ENCODE peak calls at places on chromosomes 6 and 20, in eight cellular contexts. W is left ventricle myocardium inferior, H is lower lobe of right lung, J is spleen, T is pancreas, M is vagina, Q is heart right ventricle, L is PC-9. X is an unnamed sample.

GRCh38 chr6:139030539-139030938 is 2.0 kb downstream of the ABRACL start:
- DNase-seq in T (no peak), W (no peak), H (no peak), Q (no peak), M (no peak), J (no peak), L (no peak), X (no peak)

GRCh38 chr6:75800133-75800532 is 51.1 kb downstream of the MYO6 start:
- DNase-seq in H (no peak), M (no peak), Q (no peak), W (no peak), L (no peak), T (no peak), J (no peak), X (no peak)

GRCh38 chr20:63005862-63006564 is 751 bp downstream of the BHLHE23 start:
- DNase-seq in H (no peak), L (no peak), J (no peak), T (no peak), Q (peak), M (no peak), W (no peak), X (no peak)

GRCh38 chr6:129614464-129614863 is 95.5 kb downstream of the ARHGAP18 start:
- DNase-seq in Q (no peak), T (no peak), L (no peak), H (no peak), M (no peak), J (no peak), W (no peak), X (no peak)

GRCh38 chr6:119209452-119210205 is 131.2 kb upstream of the FAM184A start:
- DNase-seq in T (no peak), J (no peak), L (no peak), W (no peak), H (no peak), M (no peak), Q (no peak), X (no peak)

GRCh38 chr20:11302436-11302835 is 615.3 kb upstream of the BTBD3 start:
- DNase-seq in Q (no peak), L (no peak), H (no peak), M (no peak), W (no peak), T (no peak), J (no peak), X (no peak)

GRCh38 chr20:31706607-31707257 is 15.9 kb downstream of the BCL2L1 start:
- DNase-seq in H (peak), T (no peak), J (no peak), Q (no peak), M (no peak), W (no peak), L (no peak), X (no peak)

GRCh38 chr6:27146706-27147507 is 100.6 kb upstream of the PRSS16 start:
- DNase-seq in T (peak), L (peak), W (peak), Q (peak), H (peak), M (no peak), J (peak), X (peak)

GRCh38 chr6:110874880-110875547 is 429 bp downstream of the AMD1 start:
- DNase-seq in T (no peak), L (no peak), Q (peak), M (no peak), J (peak), W (peak), H (peak), X (peak)

GRCh38 chr20:16314320-16314719 is 258.9 kb downstream of the KIF16B start:
- DNase-seq in H (no peak), J (no peak), L (no peak), M (no peak), W (no peak), T (no peak), Q (no peak), X (no peak)

GRCh38 chr20:53895385-53895755 is 175.0 kb downstream of the BCAS1 start:
- DNase-seq in T (no peak), J (no peak), H (no peak), Q (no peak), W (no peak), L (no peak), M (no peak), X (no peak)

GRCh38 chr20:17594443-17594842 is 24.6 kb downstream of the DSTN start:
- DNase-seq in J (no peak), H (peak), M (no peak), L (peak), Q (no peak), T (peak), W (no peak), X (peak)

GRCh38 chr6:73713426-73714147 is 17.6 kb downstream of the CD109 start:
- DNase-seq in Q (no peak), M (no peak), T (no peak), L (peak), W (no peak), H (no peak), J (no peak), X (no peak)

DNA sequence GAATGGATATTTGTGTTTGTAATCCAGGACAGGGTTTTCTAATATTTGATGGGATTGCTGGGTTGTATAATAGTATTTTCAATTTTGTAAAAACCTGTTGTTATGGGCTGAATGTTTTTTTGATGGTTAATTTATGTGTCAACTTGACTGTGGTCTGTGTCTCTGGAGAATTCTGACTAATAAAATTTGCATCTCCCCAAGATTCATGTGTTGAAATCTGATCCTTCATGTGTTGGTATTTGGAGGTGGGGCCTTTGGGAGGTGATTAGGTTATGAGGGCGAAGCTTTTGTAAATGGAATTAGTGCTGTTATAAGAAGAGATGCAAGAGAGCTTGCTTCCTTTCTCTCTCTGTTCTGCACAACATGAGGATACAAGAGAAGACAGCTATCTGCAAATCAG is 48.7 kb upstream of the SAMD5 start:
- DNase-seq in W (no peak), H (no peak), L (no peak), T (no peak), Q (no peak), J (no peak), M (no peak), X (no peak)
- H3K27ac ChIP-seq in W (no peak), H (no peak), L (no peak), T (no peak), Q (no peak), J (no peak), M (no peak), X (no peak)

GRCh38 chr6:97702226-97702625 is 419.2 kb upstream of the MMS22L start:
- DNase-seq in T (no peak), W (no peak), Q (no peak), J (no peak), H (no peak), L (no peak), M (no peak), X (no peak)

GRCh38 chr6:97705568-97705967 is 422.6 kb upstream of the MMS22L start:
- DNase-seq in J (no peak), M (no peak), Q (no peak), W (no peak), T (no peak), L (no peak), H (no peak), X (no peak)

GRCh38 chr6:97703661-97704060 is 420.6 kb upstream of the MMS22L start:
- DNase-seq in H (no peak), L (no peak), T (no peak), W (no peak), Q (no peak), J (no peak), M (no peak), X (no peak)
- H3K27ac ChIP-seq in H (no peak), L (no peak), T (no peak), W (no peak), Q (no peak), J (no peak), M (no peak), X (no peak)

GRCh38 chr6:42618686-42619085 is 54.9 kb downstream of the UBR2 start:
- DNase-seq in M (no peak), Q (no peak), J (no peak), L (no peak), T (no peak), W (no peak), H (no peak), X (no peak)
- H3K27ac ChIP-seq in M (no peak), Q (no peak), J (no peak), L (no peak), T (no peak), W (no peak), H (no peak), X (no peak)

DNA sequence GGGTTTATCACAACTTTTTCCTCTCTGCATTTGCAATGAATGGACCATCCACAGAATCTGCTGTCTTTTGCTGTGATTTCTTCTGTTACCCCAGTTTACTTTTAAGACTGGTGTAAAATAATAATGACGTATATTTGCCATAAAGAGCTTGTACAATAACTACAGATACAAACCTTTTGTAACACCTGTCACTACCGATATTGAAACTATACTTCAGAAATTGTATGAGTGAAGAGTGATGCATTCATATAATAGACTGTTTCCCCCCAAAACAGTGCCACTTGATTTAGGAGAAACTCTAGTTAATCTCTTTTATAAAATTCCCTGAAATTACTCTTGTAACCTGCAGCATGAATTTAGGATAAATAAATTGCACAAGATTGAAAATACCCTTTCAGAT is 26.4 kb upstream of the PIM1 start:
- DNase-seq in T (no peak), Q (no peak), W (no peak), M (no peak), L (no peak), H (no peak), J (no peak), X (no peak)
- H3K27ac ChIP-seq in T (no peak), Q (peak), W (peak), M (peak), L (peak), H (peak), J (peak), X (no peak)

DNA sequence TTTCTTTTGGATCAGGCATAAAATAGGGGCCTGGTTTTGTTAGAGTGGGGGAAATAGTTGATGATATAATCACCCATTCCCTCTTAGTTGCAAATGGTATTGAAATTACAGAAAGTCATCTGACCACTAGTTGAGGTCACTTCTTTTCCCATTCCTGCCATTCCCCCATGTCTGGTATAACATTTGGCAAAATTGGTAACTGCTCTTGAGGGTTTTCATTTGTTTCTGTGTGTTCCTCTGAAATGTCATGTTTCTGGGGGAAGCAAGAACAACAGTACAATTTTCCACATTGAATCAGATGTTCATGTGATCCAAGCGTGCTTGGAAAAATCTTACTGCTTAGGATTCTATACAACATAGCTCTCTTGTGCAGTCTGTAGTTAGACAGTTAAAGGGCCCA is 7.3 kb downstream of the AIG1 start:
- DNase-seq in J (no peak), L (no peak), Q (no peak), H (no peak), W (no peak), T (no peak), M (no peak), X (no peak)
- H3K27ac ChIP-seq in J (no peak), L (no peak), Q (no peak), H (no peak), W (peak), T (no peak), M (no peak), X (no peak)

GRCh38 chr6:13978102-13978640 is 53.4 kb downstream of the RNF182 start:
- DNase-seq in L (no peak), T (no peak), Q (no peak), W (no peak), M (no peak), J (no peak), H (no peak), X (no peak)
- H3K27ac ChIP-seq in L (no peak), T (no peak), Q (no peak), W (no peak), M (no peak), J (no peak), H (no peak), X (no peak)

DNA sequence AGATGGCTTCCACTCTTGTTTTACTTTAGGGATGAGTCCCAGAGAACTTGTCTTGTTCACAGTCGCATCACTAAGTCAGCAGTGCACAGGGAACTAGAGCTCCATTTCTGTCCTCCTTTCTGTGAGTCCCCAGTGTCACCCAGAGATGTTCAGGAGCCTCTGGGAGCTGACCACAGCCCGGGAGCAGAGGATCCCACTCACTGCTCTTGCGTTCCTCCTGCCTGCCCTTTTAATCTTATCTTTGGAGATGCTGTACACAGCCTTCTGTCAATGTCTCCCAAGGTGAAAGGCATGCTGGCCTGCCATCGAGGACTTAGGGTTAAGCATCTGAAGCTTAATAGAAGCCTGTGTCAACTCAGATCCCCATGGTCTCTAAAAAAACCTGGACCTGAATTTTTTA is 71.2 kb downstream of the IGF2R start:
- DNase-seq in H (no peak), L (no peak), J (no peak), T (no peak), Q (no peak), M (no peak), W (no peak), X (no peak)
- H3K27ac ChIP-seq in H (no peak), L (no peak), J (no peak), T (no peak), Q (no peak), M (no peak), W (no peak), X (no peak)

GRCh38 chr20:49766979-49767419 is 45.6 kb upstream of the SLC9A8 start:
- DNase-seq in T (no peak), H (no peak), W (no peak), M (no peak), Q (no peak), J (no peak), L (no peak), X (no peak)
- H3K27ac ChIP-seq in T (peak), H (no peak), W (peak), M (no peak), Q (peak), J (peak), L (peak), X (no peak)